ENCODE peak calls at places on chromosomes 2 and 18, in nine cellular contexts. One of them, this sample, is unnamed. For H3K4me1, the result is how much of the 10 kb centered on the place peaks cover.

GRCh38 chr2:240412975-240413812 is 22.3 kb upstream of the GPC1 start:
- DNase-seq in transverse colon: no peak
- DNase-seq in spleen: no peak
- DNase-seq in foreskin keratinocyte: no peak
- DNase-seq in gastrocnemius medialis: peak
- DNase-seq in K562: peak
- DNase-seq in A549: no peak
- DNase-seq in OCI-LY7: no peak
- DNase-seq in A673: no peak
- DNase-seq in this sample: peak

GRCh38 chr2:152493417-152493816 is 158.4 kb downstream of the FMNL2 start:
- DNase-seq in transverse colon: no peak
- DNase-seq in spleen: no peak
- DNase-seq in foreskin keratinocyte: no peak
- DNase-seq in gastrocnemius medialis: no peak
- DNase-seq in K562: no peak
- DNase-seq in A549: no peak
- DNase-seq in OCI-LY7: no peak
- DNase-seq in A673: no peak
- DNase-seq in this sample: no peak

GRCh38 chr18:55317832-55318231 is 270.2 kb downstream of the TCF4 start:
- DNase-seq in transverse colon: no peak
- DNase-seq in spleen: no peak
- DNase-seq in foreskin keratinocyte: no peak
- DNase-seq in gastrocnemius medialis: no peak
- DNase-seq in K562: no peak
- DNase-seq in A549: no peak
- DNase-seq in OCI-LY7: no peak
- DNase-seq in A673: no peak
- DNase-seq in this sample: no peak

GRCh38 chr2:159902722-159903121 is 104.7 kb upstream of the CD302 start:
- DNase-seq in transverse colon: no peak
- DNase-seq in spleen: no peak
- DNase-seq in foreskin keratinocyte: no peak
- DNase-seq in gastrocnemius medialis: no peak
- DNase-seq in K562: no peak
- DNase-seq in A549: no peak
- DNase-seq in OCI-LY7: no peak
- DNase-seq in A673: no peak
- DNase-seq in this sample: no peak

GRCh38 chr18:45320724-45321123 is 294.6 kb upstream of the SLC14A2 start:
- DNase-seq in transverse colon: no peak
- DNase-seq in spleen: no peak
- DNase-seq in foreskin keratinocyte: no peak
- DNase-seq in gastrocnemius medialis: peak
- DNase-seq in K562: no peak
- DNase-seq in A549: no peak
- DNase-seq in OCI-LY7: no peak
- DNase-seq in A673: no peak
- DNase-seq in this sample: no peak

GRCh38 chr18:33844232-33844631 is 266.2 kb downstream of the ASXL3 start:
- DNase-seq in transverse colon: no peak
- DNase-seq in spleen: no peak
- DNase-seq in foreskin keratinocyte: no peak
- DNase-seq in gastrocnemius medialis: no peak
- DNase-seq in K562: no peak
- DNase-seq in A549: no peak
- DNase-seq in OCI-LY7: no peak
- DNase-seq in A673: no peak
- DNase-seq in this sample: no peak

GRCh38 chr2:108330971-108331370 is 42.3 kb downstream of the SULT1C2 start:
- DNase-seq in transverse colon: no peak
- DNase-seq in spleen: no peak
- DNase-seq in foreskin keratinocyte: no peak
- DNase-seq in gastrocnemius medialis: no peak
- DNase-seq in K562: no peak
- DNase-seq in A549: no peak
- DNase-seq in OCI-LY7: no peak
- DNase-seq in A673: peak
- DNase-seq in this sample: no peak

GRCh38 chr18:48973731-48974130 is 23.0 kb upstream of the SMAD7 start:
- DNase-seq in transverse colon: peak
- DNase-seq in spleen: no peak
- DNase-seq in foreskin keratinocyte: peak
- DNase-seq in gastrocnemius medialis: no peak
- DNase-seq in K562: no peak
- DNase-seq in A549: no peak
- DNase-seq in OCI-LY7: no peak
- DNase-seq in A673: no peak
- DNase-seq in this sample: no peak

GRCh38 chr2:233473878-233474277 is 92.7 kb downstream of the USP40 start:
- DNase-seq in transverse colon: no peak
- DNase-seq in spleen: no peak
- DNase-seq in foreskin keratinocyte: no peak
- DNase-seq in gastrocnemius medialis: no peak
- DNase-seq in K562: no peak
- DNase-seq in A549: no peak
- DNase-seq in OCI-LY7: no peak
- DNase-seq in A673: no peak
- DNase-seq in this sample: no peak

GRCh38 chr2:109364212-109364611 is 235.2 kb downstream of the SH3RF3 start:
- DNase-seq in transverse colon: no peak
- DNase-seq in spleen: no peak
- DNase-seq in foreskin keratinocyte: no peak
- DNase-seq in gastrocnemius medialis: no peak
- DNase-seq in K562: no peak
- DNase-seq in A549: no peak
- DNase-seq in OCI-LY7: no peak
- DNase-seq in A673: no peak
- DNase-seq in this sample: no peak

GRCh38 chr2:8310557-8311455 is 371.1 kb upstream of the ID2 start:
- DNase-seq in transverse colon: no peak
- DNase-seq in spleen: no peak
- DNase-seq in foreskin keratinocyte: no peak
- DNase-seq in gastrocnemius medialis: no peak
- DNase-seq in K562: no peak
- DNase-seq in A549: no peak
- DNase-seq in OCI-LY7: peak
- DNase-seq in A673: no peak
- DNase-seq in this sample: no peak

GRCh38 chr18:12651651-12652050 is 6.3 kb downstream of the SPIRE1 start:
- DNase-seq in transverse colon: no peak
- DNase-seq in spleen: no peak
- DNase-seq in foreskin keratinocyte: no peak
- DNase-seq in gastrocnemius medialis: no peak
- DNase-seq in K562: no peak
- DNase-seq in A549: no peak
- DNase-seq in OCI-LY7: no peak
- DNase-seq in A673: peak
- DNase-seq in this sample: no peak

GRCh38 chr2:89833116-89833779 is 1141.8 kb downstream of the RPIA start:
- DNase-seq in transverse colon: no peak
- DNase-seq in spleen: no peak
- DNase-seq in foreskin keratinocyte: no peak
- DNase-seq in gastrocnemius medialis: no peak
- DNase-seq in K562: no peak
- DNase-seq in A549: no peak
- DNase-seq in OCI-LY7: no peak
- DNase-seq in A673: no peak
- DNase-seq in this sample: no peak

GRCh38 chr2:127102464-127103242 is 4.3 kb downstream of the BIN1 start:
- DNase-seq in transverse colon: no peak
- DNase-seq in spleen: peak
- DNase-seq in foreskin keratinocyte: no peak
- DNase-seq in gastrocnemius medialis: peak
- DNase-seq in K562: no peak
- DNase-seq in A549: no peak
- DNase-seq in OCI-LY7: no peak
- DNase-seq in A673: no peak
- DNase-seq in this sample: peak
- H3K4me1 ChIP-seq in transverse colon: under half
- H3K4me1 ChIP-seq in spleen: half or more
- H3K4me1 ChIP-seq in foreskin keratinocyte: under half
- H3K4me1 ChIP-seq in gastrocnemius medialis: half or more
- H3K4me1 ChIP-seq in K562: under half
- H3K4me1 ChIP-seq in A549: half or more
- H3K4me1 ChIP-seq in OCI-LY7: under half
- H3K4me1 ChIP-seq in A673: under half
- H3K4me1 ChIP-seq in this sample: under half

GRCh38 chr18:74819433-74820059 is 221.9 kb downstream of the ZNF407 start:
- DNase-seq in transverse colon: no peak
- DNase-seq in spleen: no peak
- DNase-seq in foreskin keratinocyte: no peak
- DNase-seq in gastrocnemius medialis: no peak
- DNase-seq in K562: no peak
- DNase-seq in A549: peak
- DNase-seq in OCI-LY7: peak
- DNase-seq in A673: peak
- DNase-seq in this sample: no peak
- TF ChIP-seq CTCF in transverse colon: peak
- TF ChIP-seq CTCF in spleen: no peak
- TF ChIP-seq CTCF in foreskin keratinocyte: peak
- TF ChIP-seq CTCF in gastrocnemius medialis: no peak
- TF ChIP-seq CTCF in K562: peak
- TF ChIP-seq CTCF in A549: no peak
- TF ChIP-seq CTCF in OCI-LY7: peak
- TF ChIP-seq CTCF in A673: peak
- TF ChIP-seq CTCF in this sample: no peak

GRCh38 chr2:203340791-203341487 is 12.7 kb downstream of the ABI2 start:
- DNase-seq in transverse colon: no peak
- DNase-seq in spleen: no peak
- DNase-seq in foreskin keratinocyte: peak
- DNase-seq in gastrocnemius medialis: no peak
- DNase-seq in K562: no peak
- DNase-seq in A549: peak
- DNase-seq in OCI-LY7: no peak
- DNase-seq in A673: peak
- DNase-seq in this sample: no peak

GRCh38 chr2:203344667-203345066 is 16.5 kb downstream of the ABI2 start:
- DNase-seq in transverse colon: no peak
- DNase-seq in spleen: no peak
- DNase-seq in foreskin keratinocyte: no peak
- DNase-seq in gastrocnemius medialis: no peak
- DNase-seq in K562: no peak
- DNase-seq in A549: no peak
- DNase-seq in OCI-LY7: no peak
- DNase-seq in A673: no peak
- DNase-seq in this sample: no peak

GRCh38 chr2:203338322-203338721 is 10.1 kb downstream of the ABI2 start:
- DNase-seq in transverse colon: no peak
- DNase-seq in spleen: no peak
- DNase-seq in foreskin keratinocyte: no peak
- DNase-seq in gastrocnemius medialis: no peak
- DNase-seq in K562: no peak
- DNase-seq in A549: no peak
- DNase-seq in OCI-LY7: no peak
- DNase-seq in A673: peak
- DNase-seq in this sample: no peak

GRCh38 chr2:203346624-203347023 is 18.4 kb downstream of the ABI2 start:
- DNase-seq in transverse colon: no peak
- DNase-seq in spleen: no peak
- DNase-seq in foreskin keratinocyte: no peak
- DNase-seq in gastrocnemius medialis: no peak
- DNase-seq in K562: no peak
- DNase-seq in A549: no peak
- DNase-seq in OCI-LY7: no peak
- DNase-seq in A673: no peak
- DNase-seq in this sample: no peak

DNA sequence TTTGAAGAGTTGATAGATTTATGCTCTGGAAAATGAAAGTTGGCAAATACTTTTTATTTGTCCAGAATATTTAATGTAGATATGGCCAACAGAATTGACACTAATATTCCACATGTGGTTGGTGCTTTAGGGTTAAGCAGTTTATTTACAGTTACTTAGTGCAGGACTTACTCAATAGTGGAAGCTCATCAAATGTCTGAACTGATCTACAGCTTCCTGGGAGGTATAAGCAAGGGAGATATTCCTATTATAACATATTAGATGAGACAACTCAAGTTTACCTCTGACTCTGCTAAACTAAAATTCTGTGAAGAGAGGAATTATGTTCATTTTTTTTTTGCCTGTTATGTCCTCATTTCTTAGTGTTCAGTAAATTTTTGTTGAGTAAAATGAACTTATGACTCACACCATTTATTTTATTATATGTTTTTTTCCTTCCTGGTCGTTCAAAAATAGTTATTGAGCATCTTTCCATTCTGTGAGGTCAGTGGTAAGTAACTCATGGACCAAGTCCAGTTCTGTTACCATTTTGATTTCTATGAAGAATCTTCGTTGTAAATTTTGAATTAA is 13.6 kb downstream of the ABI2 start:
- DNase-seq in transverse colon: no peak
- DNase-seq in spleen: no peak
- DNase-seq in foreskin keratinocyte: no peak
- DNase-seq in gastrocnemius medialis: no peak
- DNase-seq in K562: no peak
- DNase-seq in A549: no peak
- DNase-seq in OCI-LY7: no peak
- DNase-seq in A673: no peak
- DNase-seq in this sample: no peak
- H3K4me1 ChIP-seq in transverse colon: under half
- H3K4me1 ChIP-seq in spleen: under half
- H3K4me1 ChIP-seq in foreskin keratinocyte: under half
- H3K4me1 ChIP-seq in gastrocnemius medialis: under half
- H3K4me1 ChIP-seq in K562: under half
- H3K4me1 ChIP-seq in A549: under half
- H3K4me1 ChIP-seq in OCI-LY7: under half
- H3K4me1 ChIP-seq in A673: under half
- H3K4me1 ChIP-seq in this sample: under half

GRCh38 chr18:77201508-77201907 is 48.1 kb upstream of the GALR1 start:
- DNase-seq in transverse colon: no peak
- DNase-seq in spleen: no peak
- DNase-seq in foreskin keratinocyte: peak
- DNase-seq in gastrocnemius medialis: no peak
- DNase-seq in K562: no peak
- DNase-seq in A549: no peak
- DNase-seq in OCI-LY7: no peak
- DNase-seq in A673: no peak
- DNase-seq in this sample: no peak

GRCh38 chr18:77191241-77191751 is 58.4 kb upstream of the GALR1 start:
- DNase-seq in transverse colon: no peak
- DNase-seq in spleen: no peak
- DNase-seq in foreskin keratinocyte: peak
- DNase-seq in gastrocnemius medialis: no peak
- DNase-seq in K562: no peak
- DNase-seq in A549: no peak
- DNase-seq in OCI-LY7: no peak
- DNase-seq in A673: no peak
- DNase-seq in this sample: no peak

GRCh38 chr18:77198663-77199062 is 51.0 kb upstream of the GALR1 start:
- DNase-seq in transverse colon: no peak
- DNase-seq in spleen: no peak
- DNase-seq in foreskin keratinocyte: no peak
- DNase-seq in gastrocnemius medialis: no peak
- DNase-seq in K562: no peak
- DNase-seq in A549: no peak
- DNase-seq in OCI-LY7: no peak
- DNase-seq in A673: no peak
- DNase-seq in this sample: no peak

GRCh38 chr18:77199707-77200106 is 49.9 kb upstream of the GALR1 start:
- DNase-seq in transverse colon: no peak
- DNase-seq in spleen: no peak
- DNase-seq in foreskin keratinocyte: no peak
- DNase-seq in gastrocnemius medialis: no peak
- DNase-seq in K562: no peak
- DNase-seq in A549: no peak
- DNase-seq in OCI-LY7: no peak
- DNase-seq in A673: no peak
- DNase-seq in this sample: no peak

GRCh38 chr18:77197073-77197472 is 52.6 kb upstream of the GALR1 start:
- DNase-seq in transverse colon: no peak
- DNase-seq in spleen: no peak
- DNase-seq in foreskin keratinocyte: no peak
- DNase-seq in gastrocnemius medialis: no peak
- DNase-seq in K562: peak
- DNase-seq in A549: no peak
- DNase-seq in OCI-LY7: no peak
- DNase-seq in A673: no peak
- DNase-seq in this sample: no peak
- TF ChIP-seq CTCF in transverse colon: no peak
- TF ChIP-seq CTCF in spleen: no peak
- TF ChIP-seq CTCF in foreskin keratinocyte: peak
- TF ChIP-seq CTCF in gastrocnemius medialis: no peak
- TF ChIP-seq CTCF in K562: peak
- TF ChIP-seq CTCF in A549: no peak
- TF ChIP-seq CTCF in OCI-LY7: peak
- TF ChIP-seq CTCF in A673: no peak
- TF ChIP-seq CTCF in this sample: no peak

This sample was measured in tibial artery.